ENCODE peak calls at places on chromosomes 3 and 15, in six cellular contexts. One of them, this sample, is unnamed.

GRCh38 chr15:28017423-28017924 is 81.6 kb downstream of the OCA2 start:
- DNase-seq in mesenteric fat pad: peak; percentile 72
- DNase-seq in activated CD8-positive, alpha-beta memory T cell treated with anti-CD3 and anti-CD28 coated beads, Interleukin-2, amount 50 U/mL, for 48 hours: no peak
- DNase-seq in activated T-helper 9 cell treated with anti-CD3 and anti-CD28 coated beads, Interleukin-2, amount 50 U/mL, for 16 hours: no peak
- DNase-seq in Caki2: no peak
- DNase-seq in AG08396: no peak
- DNase-seq in this sample: peak; percentile 29

GRCh38 chr3:45306406-45307008 is 80.4 kb upstream of the TMEM158 start:
- DNase-seq in mesenteric fat pad: no peak
- DNase-seq in activated CD8-positive, alpha-beta memory T cell treated with anti-CD3 and anti-CD28 coated beads, Interleukin-2, amount 50 U/mL, for 48 hours: no peak
- DNase-seq in activated T-helper 9 cell treated with anti-CD3 and anti-CD28 coated beads, Interleukin-2, amount 50 U/mL, for 16 hours: no peak
- DNase-seq in Caki2: no peak
- DNase-seq in AG08396: no peak
- DNase-seq in this sample: no peak

GRCh38 chr15:32643907-32644445 is 2.5 kb downstream of the SCG5 start:
- DNase-seq in mesenteric fat pad: no peak
- DNase-seq in activated CD8-positive, alpha-beta memory T cell treated with anti-CD3 and anti-CD28 coated beads, Interleukin-2, amount 50 U/mL, for 48 hours: no peak
- DNase-seq in activated T-helper 9 cell treated with anti-CD3 and anti-CD28 coated beads, Interleukin-2, amount 50 U/mL, for 16 hours: no peak
- DNase-seq in Caki2: no peak
- DNase-seq in AG08396: no peak
- DNase-seq in this sample: no peak

GRCh38 chr3:116453676-116454346 is 8.5 kb upstream of the LSAMP start:
- DNase-seq in mesenteric fat pad: no peak
- DNase-seq in activated CD8-positive, alpha-beta memory T cell treated with anti-CD3 and anti-CD28 coated beads, Interleukin-2, amount 50 U/mL, for 48 hours: no peak
- DNase-seq in activated T-helper 9 cell treated with anti-CD3 and anti-CD28 coated beads, Interleukin-2, amount 50 U/mL, for 16 hours: no peak
- DNase-seq in Caki2: no peak
- DNase-seq in AG08396: no peak
- DNase-seq in this sample: peak; percentile 5

GRCh38 chr15:63156708-63157065 is 590 bp downstream of the RPS27L start:
- DNase-seq in mesenteric fat pad: no peak
- DNase-seq in activated CD8-positive, alpha-beta memory T cell treated with anti-CD3 and anti-CD28 coated beads, Interleukin-2, amount 50 U/mL, for 48 hours: peak; percentile 58
- DNase-seq in activated T-helper 9 cell treated with anti-CD3 and anti-CD28 coated beads, Interleukin-2, amount 50 U/mL, for 16 hours: no peak
- DNase-seq in Caki2: no peak
- DNase-seq in AG08396: peak; percentile 42
- DNase-seq in this sample: peak; percentile 81

GRCh38 chr3:178056868-178057267 is 479.4 kb upstream of the KCNMB2 start:
- DNase-seq in mesenteric fat pad: no peak
- DNase-seq in activated CD8-positive, alpha-beta memory T cell treated with anti-CD3 and anti-CD28 coated beads, Interleukin-2, amount 50 U/mL, for 48 hours: no peak
- DNase-seq in activated T-helper 9 cell treated with anti-CD3 and anti-CD28 coated beads, Interleukin-2, amount 50 U/mL, for 16 hours: no peak
- DNase-seq in Caki2: no peak
- DNase-seq in AG08396: no peak
- DNase-seq in this sample: no peak

GRCh38 chr15:67085818-67086649 is 20.6 kb downstream of the SMAD3 start:
- DNase-seq in mesenteric fat pad: no peak
- DNase-seq in activated CD8-positive, alpha-beta memory T cell treated with anti-CD3 and anti-CD28 coated beads, Interleukin-2, amount 50 U/mL, for 48 hours: no peak
- DNase-seq in activated T-helper 9 cell treated with anti-CD3 and anti-CD28 coated beads, Interleukin-2, amount 50 U/mL, for 16 hours: no peak
- DNase-seq in Caki2: no peak
- DNase-seq in AG08396: peak; percentile 54
- DNase-seq in this sample: no peak

GRCh38 chr3:155029941-155030340 is 50.2 kb upstream of the MME start:
- DNase-seq in mesenteric fat pad: no peak
- DNase-seq in activated CD8-positive, alpha-beta memory T cell treated with anti-CD3 and anti-CD28 coated beads, Interleukin-2, amount 50 U/mL, for 48 hours: no peak
- DNase-seq in activated T-helper 9 cell treated with anti-CD3 and anti-CD28 coated beads, Interleukin-2, amount 50 U/mL, for 16 hours: no peak
- DNase-seq in Caki2: no peak
- DNase-seq in AG08396: no peak
- DNase-seq in this sample: no peak

GRCh38 chr3:188323067-188323842 is 169.3 kb downstream of the LPP start:
- DNase-seq in mesenteric fat pad: no peak
- DNase-seq in activated CD8-positive, alpha-beta memory T cell treated with anti-CD3 and anti-CD28 coated beads, Interleukin-2, amount 50 U/mL, for 48 hours: no peak
- DNase-seq in activated T-helper 9 cell treated with anti-CD3 and anti-CD28 coated beads, Interleukin-2, amount 50 U/mL, for 16 hours: peak; percentile 16
- DNase-seq in Caki2: no peak
- DNase-seq in AG08396: no peak
- DNase-seq in this sample: no peak

GRCh38 chr3:124256599-124256998 is 264.7 kb upstream of the ROPN1 start:
- DNase-seq in mesenteric fat pad: no peak
- DNase-seq in activated CD8-positive, alpha-beta memory T cell treated with anti-CD3 and anti-CD28 coated beads, Interleukin-2, amount 50 U/mL, for 48 hours: no peak
- DNase-seq in activated T-helper 9 cell treated with anti-CD3 and anti-CD28 coated beads, Interleukin-2, amount 50 U/mL, for 16 hours: no peak
- DNase-seq in Caki2: no peak
- DNase-seq in AG08396: no peak
- DNase-seq in this sample: no peak